ENCODE peak calls at places on chromosomes 7 and 10, in four cellular contexts. T is neuronal stem cell; J is dermis blood vessel endothelial cell; B is activated CD8-positive, alpha-beta memory T cell treated with anti-CD3 and anti-CD28 coated beads for 1 hour. V is an unnamed sample.

GRCh38 chr10:34229917-34230316 is 585.2 kb downstream of the PARD3 start:
- DNase-seq in T (no peak), J (no peak), B (no peak), V (no peak)

GRCh38 chr10:124616040-124616835 is 127.9 kb downstream of the FAM53B start:
- DNase-seq in T (no peak), J (no peak), B (no peak), V (no peak)

GRCh38 chr7:85875398-85875797 is 688.5 kb upstream of the SEMA3D start:
- DNase-seq in T (no peak), J (no peak), B (no peak), V (no peak)

GRCh38 chr7:155280446-155281410 is 16.9 kb upstream of the INSIG1 start:
- DNase-seq in T (no peak), J (peak; percentile 14), B (no peak), V (no peak)

GRCh38 chr7:683526-684205 is 42.8 kb upstream of the DNAAF5 start:
- DNase-seq in T (no peak), J (no peak), B (no peak), V (no peak)

GRCh38 chr10:62861507-62861906 is 45.3 kb upstream of the EGR2 start:
- DNase-seq in T (no peak), J (no peak), B (no peak), V (no peak)

GRCh38 chr7:127886248-127886647 is 145.0 kb downstream of the LRRC4 start:
- DNase-seq in T (no peak), J (no peak), B (no peak), V (no peak)

GRCh38 chr10:90398551-90398950 is 459.3 kb downstream of the HTR7 start:
- DNase-seq in T (no peak), J (peak; percentile 74), B (no peak), V (no peak)

GRCh38 chr7:43888983-43889945 is 17.1 kb downstream of the URGCP start:
- DNase-seq in T (no peak), J (no peak), B (no peak), V (no peak)

GRCh38 chr7:93196331-93196730 is 29.9 kb downstream of the HEPACAM2 start:
- DNase-seq in T (no peak), J (no peak), B (no peak), V (no peak)

GRCh38 chr10:12741255-12741915 is 260.1 kb downstream of the CCDC3 start:
- DNase-seq in T (no peak), J (no peak), B (no peak), V (no peak)

GRCh38 chr7:116292381-116292780 is 82.0 kb downstream of the TES start:
- DNase-seq in T (no peak), J (no peak), B (no peak), V (no peak)

GRCh38 chr7:23471090-23471859 is 984 bp upstream of the IGF2BP3 start:
- DNase-seq in T (peak; percentile 92), J (peak; percentile 80), B (no peak), V (peak; percentile 73)

GRCh38 chr7:39187130-39187529 is 209.4 kb downstream of the POU6F2 start:
- DNase-seq in T (no peak), J (no peak), B (no peak), V (no peak)

GRCh38 chr7:20458483-20458882 is 127.8 kb downstream of the ITGB8 start:
- DNase-seq in T (no peak), J (no peak), B (no peak), V (no peak)

GRCh38 chr7:44965441-44965903 is 13.3 kb downstream of the MYO1G start:
- DNase-seq in T (no peak), J (no peak), B (no peak), V (no peak)

GRCh38 chr10:72730462-72730861 is 38.5 kb downstream of the MCU start:
- DNase-seq in T (no peak), J (no peak), B (no peak), V (no peak)

GRCh38 chr10:17454181-17454800 is at the start of gene ST8SIA6:
- DNase-seq in T (peak; percentile 36), J (peak; percentile 74), B (peak; percentile 14), V (peak; percentile 56)

GRCh38 chr7:1225462-1226154 is 7.1 kb upstream of the UNCX start:
- DNase-seq in T (no peak), J (peak; percentile 52), B (peak; percentile 39), V (no peak)

GRCh38 chr7:151339651-151340377 is 1.8 kb upstream of the NUB1 start:
- DNase-seq in T (no peak), J (no peak), B (no peak), V (no peak)

GRCh38 chr7:57300747-57301146 is 149.2 kb upstream of the ZNF716 start:
- DNase-seq in T (no peak), J (no peak), B (no peak), V (no peak)

V was measured in CMK.